ENCODE peak calls at places on chromosomes 4 and X, in six cellular contexts. V is AG04450, L is MM.1S, D is cardiac fibroblast, N is fibroblast of the aortic adventitia, I is endodermal cell. B is an unnamed sample.

GRCh38 chr4:155545456-155545855 is 121.2 kb upstream of the GUCY1A1 start:
- DNase-seq in V (no peak), L (no peak), D (no peak), N (no peak), I (no peak), B (no peak)

GRCh38 chr4:179750374-179750773 is 2308.1 kb upstream of the AGA start:
- DNase-seq in V (no peak), L (no peak), D (no peak), N (no peak), I (no peak), B (no peak)

GRCh38 chr4:126727461-126727860 is 905.3 kb upstream of the INTU start:
- DNase-seq in V (no peak), L (no peak), D (peak), N (peak), I (no peak), B (no peak)

GRCh38 chrX:118861338-118861737 is 37.7 kb downstream of the ZCCHC12 start:
- DNase-seq in V (no peak), L (no peak), D (no peak), N (no peak), I (no peak), B (no peak)

GRCh38 chr4:186217733-186218293 is 9.5 kb upstream of the KLKB1 start:
- DNase-seq in V (no peak), L (no peak), D (no peak), N (no peak), I (no peak), B (no peak)

GRCh38 chr4:145842224-145842887 is 96.3 kb downstream of the ZNF827 start:
- DNase-seq in V (no peak), L (no peak), D (peak), N (no peak), I (no peak), B (no peak)

GRCh38 chrX:79235899-79236298 is 91.4 kb downstream of the GPR174 start:
- DNase-seq in V (no peak), L (no peak), D (no peak), N (no peak), I (no peak), B (no peak)

GRCh38 chrX:31334997-31335396 is 263.2 kb upstream of the FTHL17 start:
- DNase-seq in V (no peak), L (no peak), D (no peak), N (no peak), I (no peak), B (no peak)

GRCh38 chr4:4425696-4426095 is 38.8 kb downstream of the NSG1 start:
- DNase-seq in V (no peak), L (no peak), D (no peak), N (no peak), I (peak), B (no peak)

GRCh38 chr4:55762815-55763214 is 56.8 kb upstream of the EXOC1L start:
- DNase-seq in V (no peak), L (no peak), D (no peak), N (peak), I (no peak), B (no peak)

GRCh38 chrX:33205321-33205720 is 6.0 kb downstream of the DMD start:
- DNase-seq in V (no peak), L (no peak), D (no peak), N (no peak), I (no peak), B (no peak)

GRCh38 chrX:33211356-33212254 is at the start of gene DMD:
- DNase-seq in V (peak), L (no peak), D (peak), N (peak), I (peak), B (no peak)

GRCh38 chrX:33207056-33207455 is 4.3 kb downstream of the DMD start:
- DNase-seq in V (no peak), L (no peak), D (peak), N (peak), I (no peak), B (no peak)

GRCh38 chrX:33204889-33205288 is 6.5 kb downstream of the DMD start:
- DNase-seq in V (no peak), L (no peak), D (peak), N (peak), I (no peak), B (peak)

DNA sequence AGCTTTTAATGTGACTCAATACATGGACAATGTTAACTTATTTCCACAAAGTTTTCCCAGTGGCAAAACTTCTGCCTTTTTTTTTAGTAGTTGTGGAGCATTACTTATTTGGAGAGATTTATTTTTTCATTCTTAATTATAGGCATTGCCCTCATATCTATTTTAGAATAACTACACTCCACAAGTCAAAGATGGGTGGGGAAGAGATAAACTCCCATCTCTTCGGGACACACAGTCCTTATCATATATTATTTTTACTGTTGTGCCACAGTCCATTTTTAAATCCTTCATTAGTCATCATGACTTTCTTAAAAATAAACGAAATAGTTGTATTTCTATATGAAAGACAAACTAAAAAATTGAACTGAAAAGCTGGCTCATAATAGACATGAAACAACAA is 1.2 kb downstream of the DMD start:
- DNase-seq in V (no peak), L (no peak), D (no peak), N (no peak), I (no peak), B (no peak)
- H3K4me3 ChIP-seq in V (peak), L (no peak), D (peak), N (peak), I (no peak), B (no peak)

GRCh38 chr4:25882226-25882625 is 19.4 kb upstream of the SEL1L3 start:
- DNase-seq in V (no peak), L (no peak), D (no peak), N (no peak), I (no peak), B (no peak)

GRCh38 chr4:25879587-25879986 is 16.8 kb upstream of the SEL1L3 start:
- DNase-seq in V (no peak), L (no peak), D (no peak), N (no peak), I (no peak), B (no peak)

GRCh38 chr4:25879991-25880641 is 17.3 kb upstream of the SEL1L3 start:
- DNase-seq in V (no peak), L (no peak), D (peak), N (peak), I (no peak), B (no peak)

GRCh38 chr4:25879091-25879584 is 16.4 kb upstream of the SEL1L3 start:
- DNase-seq in V (no peak), L (no peak), D (no peak), N (no peak), I (no peak), B (no peak)

GRCh38 chr4:25881187-25881586 is 18.4 kb upstream of the SEL1L3 start:
- DNase-seq in V (no peak), L (no peak), D (no peak), N (no peak), I (no peak), B (no peak)
- H3K4me3 ChIP-seq in V (no peak), L (no peak), D (no peak), N (no peak), I (no peak), B (no peak)

GRCh38 chrX:19885732-19886131 is 1.7 kb downstream of the SH3KBP1 start:
- DNase-seq in V (no peak), L (no peak), D (no peak), N (no peak), I (no peak), B (no peak)
- H3K4me3 ChIP-seq in V (peak), L (no peak), D (no peak), N (peak), I (peak), B (no peak)

GRCh38 chrX:70554523-70554922 is 109.9 kb downstream of the DLG3 start:
- DNase-seq in V (no peak), L (no peak), D (peak), N (peak), I (no peak), B (no peak)
- H3K4me3 ChIP-seq in V (no peak), L (no peak), D (no peak), N (no peak), I (no peak), B (no peak)

DNA sequence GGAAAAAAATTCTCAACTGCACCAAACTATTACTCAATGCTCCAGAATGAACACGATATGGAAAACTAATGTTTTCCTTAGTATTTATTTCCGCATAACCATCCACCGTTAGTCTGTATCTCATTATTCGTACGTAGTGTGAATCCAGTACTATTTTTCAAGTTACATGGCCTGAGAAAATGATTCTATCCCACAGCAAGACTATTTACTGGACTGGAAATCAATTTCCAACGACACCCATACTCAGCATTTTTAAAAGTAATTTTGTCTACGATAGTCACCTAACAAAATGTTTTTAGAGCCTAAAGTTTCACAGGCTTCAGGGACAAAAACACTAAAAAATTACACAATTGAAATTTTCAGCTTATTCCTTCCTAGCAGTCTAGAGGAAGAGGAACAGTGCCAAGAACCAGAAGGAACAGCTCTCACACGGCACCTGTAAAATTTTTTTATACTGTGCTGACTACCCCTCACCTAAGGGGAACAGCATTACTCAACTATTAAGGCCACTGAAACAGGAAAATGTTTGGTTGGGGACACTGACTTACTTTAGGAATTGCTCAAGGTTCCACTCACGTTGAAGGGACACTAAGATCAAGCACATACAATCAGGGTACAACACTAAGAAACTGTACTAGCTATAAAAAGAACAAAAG is 9.6 kb downstream of the UBE2D3 start:
- DNase-seq in V (no peak), L (no peak), D (no peak), N (no peak), I (no peak), B (no peak)
- H3K4me3 ChIP-seq in V (no peak), L (no peak), D (no peak), N (no peak), I (no peak), B (no peak)

GRCh38 chrX:154457491-154458115 is 478 bp upstream of the PLXNA3 start:
- DNase-seq in V (no peak), L (peak), D (peak), N (no peak), I (peak), B (peak)
- H3K4me3 ChIP-seq in V (peak), L (peak), D (peak), N (peak), I (peak), B (peak)

GRCh38 chrX:10158279-10158939 is 1.6 kb downstream of the CLCN4 start:
- DNase-seq in V (no peak), L (no peak), D (no peak), N (no peak), I (peak), B (peak)

GRCh38 chrX:10157545-10157944 is 770 bp downstream of the CLCN4 start:
- DNase-seq in V (no peak), L (no peak), D (peak), N (peak), I (no peak), B (no peak)

GRCh38 chrX:10157032-10157341 is 212 bp downstream of the CLCN4 start:
- DNase-seq in V (no peak), L (no peak), D (no peak), N (no peak), I (no peak), B (no peak)

GRCh38 chrX:10160221-10160620 is 3.4 kb downstream of the CLCN4 start:
- DNase-seq in V (no peak), L (no peak), D (no peak), N (no peak), I (no peak), B (no peak)

GRCh38 chrX:10159069-10159468 is 2.3 kb downstream of the CLCN4 start:
- DNase-seq in V (no peak), L (no peak), D (no peak), N (no peak), I (no peak), B (peak)
- H3K4me3 ChIP-seq in V (no peak), L (no peak), D (no peak), N (no peak), I (peak), B (peak)

DNA sequence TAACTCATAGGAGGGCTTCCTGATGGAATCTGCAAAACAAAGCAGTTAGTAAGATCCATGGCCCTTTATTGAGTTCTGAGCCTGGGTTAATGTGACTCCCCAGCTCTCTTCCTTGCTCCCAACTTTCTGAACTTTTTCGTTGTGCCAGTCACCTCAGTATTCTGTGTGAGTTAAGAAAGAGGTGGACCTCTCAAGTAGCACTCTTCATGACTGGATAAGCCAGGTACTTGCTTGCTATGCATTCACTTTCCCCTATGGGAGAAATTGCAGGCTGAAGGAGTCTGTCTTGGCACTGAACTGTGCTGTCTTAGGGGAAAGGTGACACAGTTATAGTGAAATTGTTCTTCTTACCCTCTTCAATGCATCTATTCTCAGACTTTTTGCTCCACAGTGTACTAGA is 38.1 kb upstream of the DHX15 start:
- DNase-seq in V (no peak), L (no peak), D (no peak), N (no peak), I (no peak), B (no peak)
- H3K4me3 ChIP-seq in V (no peak), L (no peak), D (no peak), N (no peak), I (no peak), B (no peak)

GRCh38 chr4:101718810-101719209 is 71.7 kb upstream of the BANK1 start:
- DNase-seq in V (no peak), L (no peak), D (no peak), N (no peak), I (no peak), B (no peak)

DNA sequence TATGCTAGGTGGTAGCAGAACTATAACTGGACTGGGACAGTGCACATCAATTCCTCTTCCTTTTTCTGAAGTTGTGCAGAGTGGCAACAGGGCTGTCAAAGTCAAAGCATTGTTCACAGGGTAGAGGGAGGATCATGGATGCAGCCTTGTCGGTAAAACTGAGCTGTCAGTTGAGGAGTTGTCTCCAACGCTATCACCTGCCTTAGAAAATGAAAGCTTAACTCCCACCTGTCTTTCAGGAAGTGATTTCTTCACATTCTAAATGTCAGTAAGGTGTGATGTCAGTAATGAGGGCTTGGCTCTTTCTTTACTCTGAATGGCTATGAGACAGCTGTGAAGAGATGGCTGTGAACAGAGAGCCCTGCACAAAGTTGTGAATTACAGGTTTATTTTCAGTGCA is 66.4 kb upstream of the BANK1 start:
- DNase-seq in V (no peak), L (peak), D (no peak), N (no peak), I (no peak), B (no peak)
- H3K4me3 ChIP-seq in V (no peak), L (peak), D (no peak), N (no peak), I (no peak), B (no peak)